ENCODE peak calls at places on chromosomes 5 and 9, in six cellular contexts. L is tibial nerve; N is CD8-positive, alpha-beta T cell; F is BE2C; R is right lobe of liver; P is suprapubic skin. X is an unnamed sample.

GRCh38 chr9:37011530-37011929 is 22.5 kb downstream of the PAX5 start:
- DNase-seq in R (no peak), P (no peak), F (no peak), N (no peak), L (no peak), X (no peak)

GRCh38 chr9:72577212-72577753 is 55.9 kb downstream of the TMC1 start:
- DNase-seq in F (no peak), N (no peak), R (no peak), L (peak), P (no peak), X (no peak)

GRCh38 chr9:36214571-36214970 is 23.9 kb downstream of the CLTA start:
- DNase-seq in R (no peak), F (no peak), L (no peak), N (no peak), P (no peak), X (no peak)

GRCh38 chr5:90983148-90983547 is 400.0 kb downstream of the ARRDC3 start:
- DNase-seq in N (no peak), L (no peak), P (no peak), R (no peak), F (peak), X (no peak)

GRCh38 chr5:120697147-120697546 is 233.0 kb downstream of the PRR16 start:
- DNase-seq in L (no peak), R (no peak), F (no peak), N (no peak), P (no peak), X (no peak)

GRCh38 chr5:146206257-146206656 is 2.9 kb downstream of the RBM27 start:
- DNase-seq in F (no peak), R (no peak), P (no peak), N (no peak), L (no peak), X (no peak)

GRCh38 chr5:173537228-173537627 is 79.2 kb downstream of the BOD1 start:
- DNase-seq in R (no peak), N (no peak), L (no peak), P (no peak), F (no peak), X (no peak)

GRCh38 chr5:19314840-19315239 is 673.2 kb downstream of the CDH18 start:
- DNase-seq in R (no peak), F (no peak), P (peak), L (no peak), N (no peak), X (no peak)

GRCh38 chr9:118644066-118644465 is 725.2 kb downstream of the BRINP1 start:
- DNase-seq in L (no peak), N (no peak), P (no peak), R (no peak), F (no peak), X (no peak)

GRCh38 chr9:76704601-76705204 is 59.5 kb upstream of the PCA3 start:
- DNase-seq in P (no peak), N (no peak), F (peak), L (no peak), R (no peak), X (no peak)

GRCh38 chr5:124895236-124895635 is 148.8 kb upstream of the ZNF608 start:
- DNase-seq in L (no peak), F (no peak), R (no peak), P (no peak), N (no peak), X (no peak)

GRCh38 chr9:104092192-104092591 is 1.9 kb upstream of the SMC2 start:
- DNase-seq in L (no peak), N (no peak), P (no peak), F (no peak), R (no peak), X (no peak)

GRCh38 chr9:132582276-132582785 is at the start of gene BARHL1:
- DNase-seq in P (no peak), F (no peak), N (no peak), R (peak), L (no peak), X (no peak)

GRCh38 chr9:118609355-118610044 is 759.7 kb downstream of the BRINP1 start:
- DNase-seq in L (no peak), N (no peak), P (no peak), F (no peak), R (no peak), X (no peak)

GRCh38 chr5:67770431-67771025 is 445.0 kb upstream of the PIK3R1 start:
- DNase-seq in R (peak), N (no peak), P (no peak), L (no peak), F (no peak), X (no peak)

GRCh38 chr5:159458217-159458711 is 128.0 kb upstream of the IL12B start:
- DNase-seq in P (no peak), N (no peak), R (no peak), L (no peak), F (no peak), X (no peak)

GRCh38 chr9:91028166-91028827 is 226.7 kb downstream of the SYK start:
- DNase-seq in F (no peak), N (no peak), P (no peak), L (no peak), R (no peak), X (no peak)

GRCh38 chr9:135712571-135713295 is 10.7 kb downstream of the KCNT1 start:
- DNase-seq in N (no peak), F (peak), L (no peak), R (no peak), P (no peak), X (no peak)

GRCh38 chr5:107542831-107543231 is 127.9 kb downstream of the EFNA5 start:
- DNase-seq in P (peak), F (peak), R (peak), L (peak), N (no peak), X (peak)

GRCh38 chr5:172443441-172444109 is 10.8 kb downstream of the SH3PXD2B start:
- DNase-seq in F (peak), L (peak), P (peak), R (no peak), N (no peak), X (peak)

GRCh38 chr5:65247594-65247993 is 234.1 kb downstream of the ADAMTS6 start:
- DNase-seq in F (no peak), R (no peak), P (no peak), L (no peak), N (no peak), X (no peak)

GRCh38 chr5:15116996-15117395 is 245.4 kb upstream of the ANKH start:
- DNase-seq in P (no peak), F (no peak), R (no peak), L (no peak), N (no peak), X (no peak)

GRCh38 chr5:95817430-95817829 is 5.1 kb downstream of the GLRX start:
- DNase-seq in N (peak), P (no peak), R (no peak), F (no peak), L (no peak), X (no peak)

GRCh38 chr5:72841756-72842535 is 25.5 kb downstream of the TNPO1 start:
- DNase-seq in P (no peak), L (no peak), F (no peak), R (no peak), N (no peak), X (no peak)

GRCh38 chr5:145587308-145588071 is 247.7 kb downstream of the PRELID2 start:
- DNase-seq in R (no peak), L (no peak), F (no peak), P (no peak), N (no peak), X (no peak)

DNA sequence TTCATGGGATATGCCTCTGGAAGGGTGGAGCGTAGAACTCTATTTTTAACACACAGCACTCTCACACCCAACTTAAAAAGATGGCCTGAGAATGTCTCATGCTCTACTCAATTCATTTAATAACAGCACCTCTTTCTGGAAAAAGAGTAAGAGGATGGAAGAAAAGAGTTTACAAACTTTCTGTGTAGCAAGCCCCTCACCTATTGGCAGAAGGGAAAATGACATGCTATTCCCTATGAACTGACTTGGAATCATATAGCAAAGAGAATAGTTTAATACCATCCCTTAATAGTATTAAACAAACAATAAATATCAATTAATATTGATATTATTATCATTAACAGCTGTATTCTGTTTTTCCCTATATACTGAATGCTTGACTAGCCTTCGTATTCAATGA is 233.3 kb downstream of the KCTD16 start:
- DNase-seq in L (no peak), P (no peak), R (no peak), F (no peak), N (no peak), X (no peak)
- TF ChIP-seq CTCF in L (no peak), P (no peak), R (no peak), F (no peak), N (no peak), X (no peak)

GRCh38 chr5:160894-161540 is 30.3 kb upstream of the LRRC14B start:
- DNase-seq in R (no peak), L (no peak), N (no peak), F (no peak), P (no peak), X (no peak)

GRCh38 chr5:160173-160510 is 31.2 kb upstream of the LRRC14B start:
- DNase-seq in R (no peak), P (no peak), L (no peak), F (no peak), N (no peak), X (no peak)

GRCh38 chr5:158807-159447 is 32.4 kb upstream of the LRRC14B start:
- DNase-seq in R (peak), P (no peak), N (no peak), L (no peak), F (peak), X (no peak)

GRCh38 chr5:157801-158200 is 33.5 kb upstream of the LRRC14B start:
- DNase-seq in F (peak), P (peak), R (peak), N (no peak), L (no peak), X (peak)

GRCh38 chr5:159448-160172 is 31.7 kb upstream of the LRRC14B start:
- DNase-seq in F (peak), N (no peak), L (no peak), P (peak), R (peak), X (no peak)
- TF ChIP-seq CTCF in F (no peak), N (no peak), L (no peak), P (no peak), R (no peak), X (no peak)

DNA sequence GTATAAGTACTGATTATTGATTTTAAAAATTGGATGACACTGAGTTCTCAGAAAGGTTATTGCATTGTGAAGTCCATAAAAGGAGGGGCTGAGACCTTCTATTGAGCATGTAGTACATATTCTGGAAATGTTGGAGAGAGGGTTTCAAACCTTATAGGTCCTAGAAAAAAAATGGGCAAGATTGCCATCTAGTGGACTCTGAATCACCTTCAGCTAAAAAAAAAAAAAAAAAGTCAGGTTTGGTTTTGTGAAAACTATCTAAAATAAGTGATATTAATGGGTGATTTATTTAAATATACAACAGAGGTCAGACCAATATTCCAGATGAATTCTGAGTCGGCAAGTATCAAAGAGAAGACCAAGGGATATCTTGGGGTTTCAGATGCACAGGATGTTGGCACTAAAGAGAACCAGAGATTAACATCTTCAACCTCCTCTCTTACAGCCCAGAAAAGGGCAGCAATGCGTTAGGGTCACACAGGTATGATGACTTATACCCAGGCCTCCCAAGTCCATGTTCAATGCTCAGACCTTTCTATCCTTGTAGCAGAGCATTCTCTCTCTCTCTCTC is 109.8 kb upstream of the NMUR2 start:
- DNase-seq in L (no peak), R (no peak), F (no peak), N (no peak), P (no peak), X (no peak)
- TF ChIP-seq CTCF in L (no peak), R (peak), F (peak), N (peak), P (peak), X (no peak)

GRCh38 chr9:8241201-8241600 is 441.6 kb upstream of the DMAC1 start:
- DNase-seq in R (no peak), L (no peak), N (no peak), F (no peak), P (no peak), X (no peak)
- TF ChIP-seq CTCF in R (no peak), L (no peak), N (no peak), F (no peak), P (no peak), X (no peak)